ENCODE peak calls at places on chromosomes 13 and 19, in nine cellular contexts. C, V, E, L, K, D, T, B and U are unnamed samples.

GRCh38 chr13:59277106-59277505 is 886.6 kb downstream of the DIAPH3 start:
- DNase-seq in T (no peak), E (no peak), V (no peak), K (no peak), C (no peak), L (no peak), D (no peak), B (no peak), U (peak; percentile 88)

GRCh38 chr13:83730674-83731073 is 151.6 kb downstream of the SLITRK1 start:
- DNase-seq in K (no peak), E (no peak), T (no peak), B (no peak), V (no peak), D (no peak), C (no peak), L (no peak), U (no peak)

GRCh38 chr13:92719868-92720267 is 506.7 kb upstream of the GPC6 start:
- DNase-seq in D (no peak), B (no peak), K (no peak), L (no peak), E (no peak), T (no peak), V (no peak), C (no peak), U (no peak)

GRCh38 chr19:21677696-21678418 is 89.5 kb downstream of the ZNF100 start:
- DNase-seq in B (no peak), V (no peak), C (no peak), L (no peak), E (no peak), K (no peak), D (no peak), T (peak; percentile 36), U (no peak)

GRCh38 chr13:107712145-107712544 is 503.2 kb downstream of the LIG4 start:
- DNase-seq in L (no peak), B (no peak), T (no peak), E (no peak), K (no peak), C (no peak), D (no peak), V (no peak), U (no peak)

GRCh38 chr13:30158774-30159445 is 148.4 kb downstream of the KATNAL1 start:
- DNase-seq in K (peak; percentile 80), B (peak; percentile 97), D (no peak), L (no peak), T (no peak), E (no peak), C (no peak), V (no peak), U (no peak)

GRCh38 chr19:54317108-54317964 is 4.4 kb upstream of the LILRA5 start:
- DNase-seq in D (no peak), K (no peak), E (no peak), C (no peak), V (no peak), T (no peak), L (no peak), B (no peak), U (no peak)

GRCh38 chr19:44305457-44305856 is 632 bp upstream of the ZNF235 start:
- DNase-seq in D (no peak), C (no peak), B (no peak), K (no peak), E (no peak), T (no peak), V (no peak), L (no peak), U (no peak)

GRCh38 chr13:63855457-63856118 is 2439.9 kb upstream of the PCDH20 start:
- DNase-seq in C (no peak), T (no peak), L (no peak), V (no peak), K (no peak), B (no peak), D (no peak), E (no peak), U (no peak)

GRCh38 chr19:6048348-6048747 is 62.0 kb downstream of the RFX2 start:
- DNase-seq in L (no peak), K (no peak), D (no peak), T (no peak), B (no peak), C (no peak), E (peak; percentile 46), V (no peak), U (no peak)

GRCh38 chr13:85864963-85865530 is 65.8 kb upstream of the SLITRK6 start:
- DNase-seq in B (no peak), C (no peak), V (no peak), L (no peak), D (no peak), K (peak; percentile 1), E (no peak), T (no peak), U (peak; percentile 46)

GRCh38 chr19:41548954-41549688 is 26.8 kb upstream of the CEACAM21 start:
- DNase-seq in B (no peak), E (no peak), T (no peak), V (no peak), D (no peak), K (peak; percentile 20), C (no peak), L (no peak), U (no peak)

GRCh38 chr13:110108348-110109139 is 198.4 kb downstream of the COL4A1 start:
- DNase-seq in V (peak; percentile 53), K (peak; percentile 94), B (peak; percentile 97), T (peak; percentile 78), L (peak; percentile 88), D (no peak), C (peak; percentile 86), E (no peak), U (peak; percentile 71)

GRCh38 chr13:50485979-50486935 is 357.2 kb downstream of the DLEU7 start:
- DNase-seq in E (no peak), D (no peak), L (no peak), C (no peak), T (no peak), K (peak; percentile 71), V (no peak), B (no peak), U (no peak)

GRCh38 chr13:110412132-110412912 is 105.2 kb downstream of the COL4A2 start:
- DNase-seq in B (peak; percentile 96), T (peak; percentile 88), D (peak; percentile 66), E (peak; percentile 93), K (peak; percentile 99), C (peak; percentile 91), V (peak; percentile 75), L (peak; percentile 97), U (peak; percentile 97)

GRCh38 chr19:17309962-17310461 is 649 bp downstream of the DDA1 start:
- DNase-seq in K (no peak), D (no peak), L (no peak), V (no peak), C (no peak), B (peak; percentile 92), E (no peak), T (no peak), U (no peak)

GRCh38 chr13:86946734-86947133 is 724.4 kb upstream of the SLITRK5 start:
- DNase-seq in V (no peak), C (no peak), T (no peak), E (no peak), K (no peak), D (no peak), L (no peak), B (no peak), U (no peak)

GRCh38 chr19:43432866-43433673 is 18.4 kb downstream of the TEX101 start:
- DNase-seq in E (peak; percentile 84), L (peak; percentile 49), K (peak; percentile 63), V (no peak), T (peak; percentile 52), D (peak; percentile 61), B (peak; percentile 91), C (peak; percentile 58), U (peak; percentile 78)

GRCh38 chr19:36392916-36393673 is 14.1 kb upstream of the ZFP14 start:
- DNase-seq in L (no peak), B (no peak), C (no peak), D (no peak), T (no peak), E (no peak), V (no peak), K (no peak), U (no peak)
- H3K9me3 ChIP-seq in L (peaks cover 55% of the 10 kb centered on the region), B (peaks cover 44% of the 10 kb centered on the region), C (peaks cover 32% of the 10 kb centered on the region), D (peaks cover 99% of the 10 kb centered on the region), T (peaks cover 1% of the 10 kb centered on the region), E (peaks cover 49% of the 10 kb centered on the region), V (peaks cover 94% of the 10 kb centered on the region), K (no peaks in the 10 kb centered on the region), U (peaks cover 59% of the 10 kb centered on the region)

GRCh38 chr19:293436-294110 is 2.4 kb upstream of the PLPP2 start:
- DNase-seq in B (peak; percentile 85), L (no peak), E (no peak), V (no peak), T (no peak), D (no peak), K (no peak), C (no peak), U (no peak)

GRCh38 chr19:290539-291521 is at the start of gene PLPP2:
- DNase-seq in L (no peak), C (no peak), K (peak; percentile 38), T (no peak), V (no peak), B (peak; percentile 91), D (peak; percentile 82), E (no peak), U (no peak)

GRCh38 chr19:292951-293350 is 1.7 kb upstream of the PLPP2 start:
- DNase-seq in L (no peak), B (peak; percentile 85), D (no peak), T (no peak), K (no peak), V (no peak), C (no peak), E (no peak), U (no peak)

GRCh38 chr19:291561-292280 is 518 bp upstream of the PLPP2 start:
- DNase-seq in E (no peak), D (no peak), V (no peak), T (no peak), B (peak; percentile 88), K (no peak), C (no peak), L (no peak), U (no peak)

GRCh38 chr19:292281-292884 is 1.2 kb upstream of the PLPP2 start:
- DNase-seq in D (no peak), C (no peak), K (no peak), B (peak; percentile 80), T (no peak), E (no peak), L (no peak), V (no peak), U (no peak)
- H3K4me3 ChIP-seq in D (no peak overlapping the region), C (no peak overlapping the region), K (no peak overlapping the region), B (no peak overlapping the region), T (no peak overlapping the region), E (no peak overlapping the region), L (no peak overlapping the region), V (no peak overlapping the region), U (no peak overlapping the region)

DNA sequence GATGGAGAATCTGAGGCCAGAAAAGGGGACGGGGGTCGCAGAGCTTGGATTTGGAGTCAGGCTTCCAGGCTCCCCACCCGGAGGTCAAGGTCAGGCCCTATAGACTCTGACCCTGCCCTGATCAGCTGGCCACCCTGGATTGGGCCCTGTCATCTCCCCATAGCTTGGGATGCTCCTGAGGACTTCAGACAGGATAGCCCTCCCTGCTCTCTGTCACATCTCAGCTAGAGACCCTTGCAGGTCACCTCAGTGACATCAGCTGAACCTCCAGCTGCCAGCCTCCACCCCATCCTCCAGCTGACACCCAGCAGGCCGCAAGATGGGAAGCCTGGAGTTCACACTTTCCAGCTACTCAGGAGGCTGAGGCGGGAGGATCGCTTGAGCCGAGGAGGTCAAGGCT is 2.8 kb upstream of the TPM4 start:
- DNase-seq in E (peak; percentile 59), D (no peak), V (no peak), T (no peak), K (no peak), C (peak; percentile 44), L (no peak), B (no peak), U (no peak)
- H3K9me3 ChIP-seq in E (no peaks in the 10 kb centered on the region), D (no peaks in the 10 kb centered on the region), V (no peaks in the 10 kb centered on the region), T (no peaks in the 10 kb centered on the region), K (no peaks in the 10 kb centered on the region), C (no peaks in the 10 kb centered on the region), L (no peaks in the 10 kb centered on the region), B (no peaks in the 10 kb centered on the region), U (no peaks in the 10 kb centered on the region)

GRCh38 chr19:40249781-40250180 is 23.3 kb upstream of the CCNP start:
- DNase-seq in D (no peak), T (no peak), E (peak; percentile 29), K (no peak), V (no peak), C (no peak), B (peak; percentile 36), L (no peak), U (no peak)
- H3K4me3 ChIP-seq in D (no peak overlapping the region), T (no peak overlapping the region), E (no peak overlapping the region), K (no peak overlapping the region), V (no peak overlapping the region), C (no peak overlapping the region), B (no peak overlapping the region), L (no peak overlapping the region), U (no peak overlapping the region)